ENCODE peak calls at places on chromosomes 12 and 14, in nine cellular contexts. P is omental fat pad; Z is astrocyte of the hippocampus; W is GM23248; U is activated CD4-positive, alpha-beta T cell treated with anti-CD3 and anti-CD28 coated beads, Interleukin-2, amount 50 U/mL, for 1 hour; B is GDM1; J is naive B cell; D is CD8-positive, alpha-beta T cell; A is endothelial cell. F is an unnamed sample.

GRCh38 chr12:56431288-56431687 is 17.9 kb downstream of the TIMELESS start:
- DNase-seq in B (no peak), U (no peak), D (no peak), Z (no peak), J (no peak), A (no peak), W (no peak), P (no peak), F (no peak)

GRCh38 chr14:65070710-65071033 is 31.6 kb downstream of the MAX start:
- DNase-seq in J (no peak), W (peak; percentile 31), U (no peak), P (no peak), A (no peak), B (no peak), D (no peak), Z (peak; percentile 17), F (no peak)

GRCh38 chr14:69860221-69860620 is 19.0 kb upstream of the SMOC1 start:
- DNase-seq in Z (no peak), J (no peak), P (no peak), A (no peak), B (no peak), D (no peak), W (no peak), U (no peak), F (no peak)

GRCh38 chr12:3225796-3226180 is 148.6 kb downstream of the TSPAN9 start:
- DNase-seq in D (no peak), U (no peak), A (no peak), J (no peak), B (no peak), W (no peak), Z (peak; percentile 29), P (no peak), F (no peak)

GRCh38 chr12:105462841-105463240 is 132.3 kb downstream of the C12orf75 start:
- DNase-seq in B (no peak), P (no peak), Z (no peak), A (no peak), J (no peak), U (no peak), W (peak; percentile 79), D (no peak), F (no peak)

GRCh38 chr12:130429656-130430505 is 92.2 kb downstream of the PIWIL1 start:
- DNase-seq in B (no peak), Z (no peak), P (no peak), W (no peak), U (no peak), J (no peak), A (no peak), D (no peak), F (no peak)

GRCh38 chr14:75205586-75205985 is 29.2 kb upstream of the TMED10 start:
- DNase-seq in J (no peak), D (no peak), Z (no peak), W (peak; percentile 81), U (no peak), B (no peak), P (no peak), A (no peak), F (no peak)

GRCh38 chr12:68180792-68181744 is 21.5 kb upstream of the IFNG start:
- DNase-seq in P (no peak), Z (peak; percentile 16), U (peak; percentile 24), B (no peak), D (no peak), A (no peak), W (no peak), J (peak; percentile 17), F (no peak)

GRCh38 chr12:85825751-85826150 is 10.5 kb downstream of the RASSF9 start:
- DNase-seq in P (no peak), D (no peak), J (no peak), Z (peak; percentile 21), B (no peak), W (no peak), A (no peak), U (no peak), F (no peak)

GRCh38 chr12:115771065-115771464 is 506.4 kb downstream of the MED13L start:
- DNase-seq in W (peak; percentile 19), Z (no peak), U (no peak), A (peak; percentile 4), B (no peak), D (no peak), P (no peak), J (no peak), F (no peak)

GRCh38 chr12:93762059-93762719 is 85.0 kb downstream of the CRADD start:
- DNase-seq in U (no peak), D (no peak), Z (no peak), P (no peak), B (no peak), J (no peak), W (peak; percentile 50), A (no peak), F (no peak)

GRCh38 chr12:115303751-115304309 is 619.9 kb upstream of the TBX3 start:
- DNase-seq in P (no peak), U (no peak), D (no peak), J (no peak), B (no peak), A (no peak), Z (no peak), W (no peak), F (no peak)